ENCODE peak calls at places on chromosomes 4 and X, in eight cellular contexts. J, T, Y, G, I, U, K and W are unnamed samples.

GRCh38 chr4:87051121-87051713 is 116.4 kb downstream of the AFF1 start:
- DNase-seq in J (no peak), T (no peak), Y (no peak), G (no peak), I (no peak), U (peak), K (no peak), W (no peak)

GRCh38 chrX:101442095-101442494 is 34.1 kb downstream of the HNRNPH2 start:
- DNase-seq in J (no peak), T (no peak), Y (no peak), G (peak), I (no peak), U (no peak), K (no peak), W (no peak)

GRCh38 chr4:20252656-20253271 is 1.1 kb downstream of the SLIT2 start:
- DNase-seq in J (peak), T (peak), Y (peak), G (peak), I (peak), U (peak), K (no peak), W (peak)

GRCh38 chrX:112761239-112762207 is 79.1 kb downstream of the AMOT start:
- DNase-seq in J (no peak), T (no peak), Y (no peak), G (no peak), I (no peak), U (no peak), K (no peak), W (peak)

GRCh38 chrX:106042296-106042695 is 3.8 kb upstream of the SERPINA7 start:
- DNase-seq in J (no peak), T (no peak), Y (peak), G (no peak), I (no peak), U (no peak), K (no peak), W (no peak)

GRCh38 chrX:40247848-40248622 is 150.3 kb upstream of the BCOR start:
- DNase-seq in J (no peak), T (no peak), Y (no peak), G (no peak), I (no peak), U (no peak), K (no peak), W (no peak)

GRCh38 chrX:486325-486724 is 99.6 kb upstream of the PPP2R3B start:
- DNase-seq in J (no peak), T (no peak), Y (no peak), G (no peak), I (no peak), U (no peak), K (no peak), W (no peak)

GRCh38 chr4:146292508-146292907 is 78.2 kb downstream of the REELD1 start:
- DNase-seq in J (no peak), T (no peak), Y (no peak), G (no peak), I (no peak), U (no peak), K (no peak), W (no peak)

GRCh38 chr4:99062120-99062519 is 26.5 kb downstream of the ADH5 start:
- DNase-seq in J (no peak), T (no peak), Y (no peak), G (no peak), I (no peak), U (no peak), K (no peak), W (no peak)

GRCh38 chrX:2391869-2392606 is 108.7 kb downstream of the DHRSX start:
- DNase-seq in J (no peak), T (peak), Y (peak), G (peak), I (no peak), U (peak), K (peak), W (no peak)

GRCh38 chr4:47926667-47927258 is 12.4 kb upstream of the NFXL1 start:
- DNase-seq in J (no peak), T (peak), Y (peak), G (peak), I (peak), U (peak), K (peak), W (peak)

GRCh38 chrX:54710920-54711319 is 87.1 kb downstream of the ITIH6 start:
- DNase-seq in J (no peak), T (no peak), Y (no peak), G (no peak), I (no peak), U (no peak), K (no peak), W (no peak)

GRCh38 chr4:82367438-82368097 is 6.2 kb downstream of the HNRNPD start:
- DNase-seq in J (no peak), T (no peak), Y (no peak), G (no peak), I (no peak), U (no peak), K (no peak), W (no peak)

GRCh38 chr4:183503497-183504063 is 1.3 kb upstream of the ING2 start:
- DNase-seq in J (no peak), T (no peak), Y (peak), G (no peak), I (no peak), U (no peak), K (no peak), W (peak)

GRCh38 chrX:97616883-97617510 is 733.3 kb downstream of the RPA4 start:
- DNase-seq in J (peak), T (no peak), Y (peak), G (peak), I (no peak), U (peak), K (peak), W (peak)

GRCh38 chr4:5995901-5996623 is 22.2 kb downstream of the C4orf50 start:
- DNase-seq in J (no peak), T (no peak), Y (no peak), G (no peak), I (no peak), U (no peak), K (no peak), W (no peak)

GRCh38 chr4:2798399-2799301 is 5.8 kb downstream of the SH3BP2 start:
- DNase-seq in J (peak), T (no peak), Y (no peak), G (no peak), I (no peak), U (no peak), K (no peak), W (peak)

GRCh38 chr4:93764647-93765246 is 63.8 kb upstream of the ATOH1 start:
- DNase-seq in J (peak), T (no peak), Y (peak), G (peak), I (peak), U (peak), K (peak), W (peak)

GRCh38 chrX:9775930-9776329 is 10.3 kb upstream of the GPR143 start:
- DNase-seq in J (no peak), T (no peak), Y (no peak), G (no peak), I (no peak), U (no peak), K (no peak), W (no peak)

GRCh38 chr4:89021678-89022077 is 35.3 kb downstream of the FAM13A start:
- DNase-seq in J (no peak), T (no peak), Y (no peak), G (peak), I (no peak), U (no peak), K (no peak), W (no peak)

GRCh38 chrX:149572743-149573142 is 14.5 kb downstream of the MAGEA9B start:
- DNase-seq in J (no peak), T (no peak), Y (no peak), G (peak), I (no peak), U (peak), K (no peak), W (no peak)

GRCh38 chr4:82865592-82865991 is 25.4 kb downstream of the SEC31A start:
- DNase-seq in J (no peak), T (no peak), Y (peak), G (peak), I (no peak), U (peak), K (peak), W (no peak)

GRCh38 chrX:103817502-103817901 is 14.6 kb downstream of the RAB9B start:
- DNase-seq in J (peak), T (no peak), Y (peak), G (peak), I (peak), U (peak), K (peak), W (peak)

GRCh38 chr4:78624048-78624447 is 72.5 kb downstream of the ANXA3 start:
- DNase-seq in J (no peak), T (no peak), Y (no peak), G (no peak), I (no peak), U (no peak), K (no peak), W (no peak)

GRCh38 chrX:138845791-138846190 is 134.3 kb upstream of the FGF13 start:
- DNase-seq in J (no peak), T (no peak), Y (no peak), G (no peak), I (peak), U (no peak), K (no peak), W (no peak)

GRCh38 chr4:107318078-107318477 is 282.0 kb upstream of the DKK2 start:
- DNase-seq in J (no peak), T (no peak), Y (no peak), G (no peak), I (no peak), U (no peak), K (no peak), W (no peak)

GRCh38 chr4:8506373-8507250 is 66.0 kb downstream of the TRMT44 start:
- DNase-seq in J (peak), T (peak), Y (no peak), G (peak), I (no peak), U (no peak), K (no peak), W (no peak)

GRCh38 chrX:115958687-115959359 is 211.7 kb upstream of the AGTR2 start:
- DNase-seq in J (no peak), T (no peak), Y (peak), G (no peak), I (no peak), U (no peak), K (no peak), W (no peak)

GRCh38 chr4:56723201-56723605 is 42.1 kb upstream of the HOPX start:
- DNase-seq in J (no peak), T (no peak), Y (peak), G (peak), I (no peak), U (no peak), K (no peak), W (no peak)

GRCh38 chr4:19776021-19776459 is 475.7 kb upstream of the SLIT2 start:
- DNase-seq in J (no peak), T (no peak), Y (peak), G (peak), I (no peak), U (peak), K (peak), W (no peak)

GRCh38 chrX:111244238-111244750 is 26.0 kb downstream of the CAPN6 start:
- DNase-seq in J (no peak), T (no peak), Y (peak), G (peak), I (no peak), U (peak), K (no peak), W (peak)

GRCh38 chr4:139265654-139266053 is 14.4 kb downstream of the MGARP start:
- DNase-seq in J (no peak), T (no peak), Y (no peak), G (no peak), I (no peak), U (no peak), K (no peak), W (no peak)

GRCh38 chr4:123415977-123416376 is 19.4 kb downstream of the SPRY1 start:
- DNase-seq in J (no peak), T (no peak), Y (peak), G (no peak), I (no peak), U (peak), K (no peak), W (no peak)

GRCh38 chr4:111847256-111848108 is 297.8 kb upstream of the FAM241A start:
- DNase-seq in J (no peak), T (no peak), Y (peak), G (peak), I (no peak), U (no peak), K (no peak), W (no peak)
- TF ChIP-seq CTCF in J (no peak), T (peak), Y (peak), G (peak), I (peak), U (peak), K (no peak), W (no peak)

GRCh38 chr4:151304755-151305154 is 20.6 kb downstream of the SH3D19 start:
- DNase-seq in J (no peak), T (no peak), Y (peak), G (no peak), I (no peak), U (peak), K (no peak), W (no peak)
- TF ChIP-seq CTCF in J (no peak), T (no peak), Y (no peak), G (no peak), I (no peak), U (no peak), K (no peak), W (no peak)

DNA sequence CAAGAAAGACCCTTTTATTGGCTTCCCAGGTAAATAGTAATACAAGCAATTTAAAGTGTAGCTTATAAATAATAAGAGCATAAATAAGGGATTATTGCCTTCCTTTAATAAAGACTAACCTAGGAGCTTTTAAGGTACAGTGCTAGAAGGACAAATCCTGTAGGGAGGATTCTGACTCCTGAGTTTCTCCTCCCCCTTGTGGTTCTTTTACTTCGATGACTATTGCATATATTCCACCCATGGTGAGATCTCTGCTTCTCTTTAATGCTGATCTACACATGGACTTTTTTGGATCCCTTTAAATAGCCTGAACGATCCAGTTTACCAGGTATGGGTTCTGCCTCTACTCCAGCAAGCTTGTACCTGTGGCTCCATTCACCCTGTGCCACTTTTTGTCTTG is 2.5 kb downstream of the GALNT7 start:
- DNase-seq in J (no peak), T (no peak), Y (peak), G (peak), I (no peak), U (peak), K (no peak), W (no peak)
- TF ChIP-seq CTCF in J (no peak), T (no peak), Y (peak), G (peak), I (peak), U (peak), K (no peak), W (no peak)

DNA sequence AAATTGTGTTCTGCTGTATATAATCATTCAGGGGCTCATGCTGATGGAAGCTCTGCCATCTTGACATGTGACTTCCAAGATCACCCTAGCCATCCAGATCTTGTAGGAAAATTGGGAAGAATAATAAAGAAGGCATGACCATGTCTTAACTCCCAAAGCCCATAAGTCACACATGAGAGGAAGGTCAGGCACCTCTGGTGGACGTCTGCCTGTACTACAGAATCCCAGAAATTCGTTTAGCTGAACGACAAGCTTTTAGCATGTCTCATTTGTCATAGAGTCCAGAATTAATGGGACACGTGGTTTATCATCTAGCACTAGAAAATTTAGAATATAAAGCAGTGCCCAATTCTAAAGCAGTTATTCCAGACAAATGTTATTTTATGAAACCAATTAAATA is 212.7 kb downstream of the CENPC start:
- DNase-seq in J (no peak), T (peak), Y (peak), G (peak), I (peak), U (peak), K (peak), W (no peak)
- TF ChIP-seq CTCF in J (no peak), T (peak), Y (peak), G (no peak), I (peak), U (peak), K (peak), W (no peak)

GRCh38 chr4:140806175-140806574 is 50.0 kb upstream of the TBC1D9 start:
- DNase-seq in J (no peak), T (no peak), Y (no peak), G (no peak), I (no peak), U (no peak), K (no peak), W (peak)

GRCh38 chr4:140809671-140810070 is 53.5 kb upstream of the TBC1D9 start:
- DNase-seq in J (no peak), T (no peak), Y (no peak), G (no peak), I (no peak), U (no peak), K (no peak), W (no peak)

GRCh38 chr4:140811429-140811828 is 55.2 kb upstream of the TBC1D9 start:
- DNase-seq in J (no peak), T (no peak), Y (no peak), G (no peak), I (no peak), U (no peak), K (no peak), W (no peak)

GRCh38 chr4:140805293-140805692 is 49.1 kb upstream of the TBC1D9 start:
- DNase-seq in J (no peak), T (no peak), Y (no peak), G (no peak), I (no peak), U (no peak), K (no peak), W (no peak)

DNA sequence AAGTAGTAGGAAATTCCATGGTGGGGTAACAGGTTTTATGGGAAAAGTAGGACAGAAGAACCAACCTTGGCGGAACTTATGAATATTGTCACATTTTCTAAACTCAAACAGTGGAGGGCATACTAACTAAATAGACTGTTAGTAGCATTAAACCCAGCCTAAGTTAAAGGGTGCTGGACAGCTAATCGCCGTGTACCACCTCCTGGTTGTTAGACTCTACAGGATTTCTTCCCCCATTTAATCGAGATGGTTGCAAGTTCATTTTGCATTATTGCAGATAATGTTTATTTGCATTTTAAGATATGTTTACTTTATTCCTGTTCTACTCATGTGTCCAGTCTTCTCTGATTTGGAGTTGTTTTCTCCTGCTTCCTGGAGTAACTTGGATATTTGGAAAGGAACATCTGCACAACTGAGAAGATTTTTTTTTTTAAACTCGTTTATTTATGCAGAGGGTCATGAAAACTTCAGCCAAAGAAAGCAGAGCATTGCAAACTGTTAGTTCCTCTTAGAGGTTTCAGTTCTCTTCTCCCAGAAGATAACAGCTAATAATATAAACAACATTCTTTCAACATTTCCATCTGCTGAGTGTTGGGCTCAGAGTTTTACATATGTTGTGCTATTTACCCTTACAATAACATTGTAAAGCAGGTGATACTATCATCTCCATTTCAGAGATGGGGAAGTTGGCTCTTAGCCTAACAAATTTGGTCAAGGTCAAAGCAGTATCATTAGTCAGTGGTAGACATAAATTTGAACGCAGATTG is 51.5 kb upstream of the TBC1D9 start:
- DNase-seq in J (no peak), T (no peak), Y (no peak), G (peak), I (no peak), U (peak), K (no peak), W (peak)
- TF ChIP-seq CTCF in J (no peak), T (no peak), Y (no peak), G (no peak), I (no peak), U (no peak), K (no peak), W (no peak)

DNA sequence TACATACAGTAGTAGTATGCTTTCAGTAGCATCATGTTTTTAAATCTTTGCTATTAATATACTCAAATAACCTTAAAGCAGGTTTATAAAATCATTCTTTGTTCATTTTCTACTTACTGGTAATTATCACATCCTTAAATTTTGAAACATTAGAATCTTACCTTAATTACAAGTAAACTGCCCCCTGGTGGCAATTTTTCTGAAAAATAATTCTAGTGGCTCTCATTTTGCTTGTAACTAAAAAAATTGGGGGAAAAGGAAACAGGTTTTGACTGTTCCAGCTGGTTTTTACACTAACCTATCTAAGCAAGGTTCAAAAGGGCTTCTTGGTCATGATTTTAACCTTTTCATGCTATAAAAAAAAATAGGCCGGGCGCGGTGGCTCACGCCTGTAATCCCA is 18.5 kb upstream of the DCAF4L1 start:
- DNase-seq in J (no peak), T (no peak), Y (peak), G (peak), I (no peak), U (peak), K (no peak), W (no peak)
- TF ChIP-seq CTCF in J (no peak), T (no peak), Y (peak), G (peak), I (peak), U (peak), K (peak), W (no peak)